ENCODE peak calls at places on chromosomes 12 and 14, in six cellular contexts. Y, U, Q, F, G and O are unnamed samples.

GRCh38 chr12:41512531-41512930 is 324.4 kb downstream of the PDZRN4 start:
- DNase-seq in Y (no peak), U (no peak), Q (no peak), F (no peak), G (no peak), O (peak)

GRCh38 chr14:105092912-105093425 is 27.7 kb upstream of the GPR132 start:
- DNase-seq in Y (no peak), U (peak), Q (peak), F (no peak), G (peak), O (peak)

GRCh38 chr12:105425263-105426174 is 95.0 kb downstream of the C12orf75 start:
- DNase-seq in Y (no peak), U (no peak), Q (peak), F (no peak), G (no peak), O (no peak)

GRCh38 chr14:100149789-100150611 is 9.4 kb downstream of the DEGS2 start:
- DNase-seq in Y (no peak), U (peak), Q (no peak), F (no peak), G (peak), O (no peak)

GRCh38 chr12:76085159-76085868 is 829 bp upstream of the NAP1L1 start:
- DNase-seq in Y (no peak), U (peak), Q (no peak), F (no peak), G (no peak), O (no peak)

GRCh38 chr12:15829949-15830348 is 40.8 kb upstream of the EPS8 start:
- DNase-seq in Y (no peak), U (no peak), Q (no peak), F (no peak), G (no peak), O (no peak)

GRCh38 chr12:8065991-8066594 is at the start of gene C3AR1:
- DNase-seq in Y (no peak), U (no peak), Q (no peak), F (no peak), G (no peak), O (no peak)

GRCh38 chr14:101584049-101584859 is 23.0 kb downstream of the DIO3 start:
- DNase-seq in Y (no peak), U (no peak), Q (no peak), F (peak), G (no peak), O (no peak)

GRCh38 chr12:77578471-77579262 is 252.0 kb upstream of the NAV3 start:
- DNase-seq in Y (no peak), U (no peak), Q (no peak), F (no peak), G (no peak), O (no peak)

GRCh38 chr12:89353823-89354629 is 1.7 kb upstream of the DUSP6 start:
- DNase-seq in Y (peak), U (peak), Q (peak), F (peak), G (peak), O (peak)

GRCh38 chr14:49220492-49220891 is 365.7 kb downstream of the RPS29 start:
- DNase-seq in Y (no peak), U (no peak), Q (no peak), F (no peak), G (no peak), O (no peak)

DNA sequence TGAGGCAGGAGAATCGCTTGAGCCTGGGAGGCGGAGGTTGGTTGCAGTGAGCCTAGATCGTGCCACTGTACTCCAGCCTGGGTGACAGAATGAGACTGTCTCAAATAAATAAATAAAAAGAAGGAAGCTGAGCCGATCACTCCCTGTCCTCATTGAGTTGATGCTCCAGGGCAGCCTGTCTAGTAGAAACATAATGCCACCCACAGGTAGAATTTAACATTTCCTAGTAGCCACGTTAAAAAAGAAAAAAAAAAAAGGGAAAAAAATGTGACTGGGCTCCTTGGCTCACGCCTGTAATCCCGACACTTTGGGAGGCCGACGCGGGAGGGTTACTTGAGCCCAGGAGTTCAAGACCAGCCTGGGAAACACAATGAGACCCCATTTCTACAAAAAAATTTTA is 135.7 kb downstream of the SCARB1 start:
- DNase-seq in Y (no peak), U (no peak), Q (no peak), F (no peak), G (no peak), O (no peak)
- TF ChIP-seq CTCF in Y (no peak), U (no peak), Q (peak), F (no peak), G (no peak), O (no peak)

GRCh38 chr14:64844272-64844671 is 35.4 kb downstream of the SPTB start:
- DNase-seq in Y (no peak), U (no peak), Q (no peak), F (no peak), G (no peak), O (no peak)

GRCh38 chr14:64844993-64845536 is 34.6 kb downstream of the SPTB start:
- DNase-seq in Y (no peak), U (no peak), Q (no peak), F (no peak), G (no peak), O (no peak)

GRCh38 chr14:64841121-64841611 is 38.5 kb downstream of the SPTB start:
- DNase-seq in Y (no peak), U (no peak), Q (no peak), F (no peak), G (no peak), O (peak)

GRCh38 chr14:64838656-64839055 is 41.1 kb downstream of the SPTB start:
- DNase-seq in Y (no peak), U (peak), Q (no peak), F (no peak), G (no peak), O (no peak)

GRCh38 chr14:64841772-64842490 is 37.8 kb downstream of the SPTB start:
- DNase-seq in Y (no peak), U (no peak), Q (no peak), F (no peak), G (no peak), O (no peak)
- TF ChIP-seq CTCF in Y (no peak), U (no peak), Q (no peak), F (no peak), G (no peak), O (no peak)

GRCh38 chr14:66396165-66396564 is 90.0 kb upstream of the CCDC196 start:
- DNase-seq in Y (no peak), U (no peak), Q (no peak), F (no peak), G (no peak), O (no peak)

GRCh38 chr14:66398437-66398836 is 87.7 kb upstream of the CCDC196 start:
- DNase-seq in Y (no peak), U (no peak), Q (no peak), F (no peak), G (no peak), O (no peak)

GRCh38 chr14:66395300-66395699 is 90.9 kb upstream of the CCDC196 start:
- DNase-seq in Y (no peak), U (no peak), Q (no peak), F (no peak), G (no peak), O (no peak)
- TF ChIP-seq CTCF in Y (peak), U (no peak), Q (no peak), F (no peak), G (no peak), O (no peak)

GRCh38 chr14:75064205-75064567 is 362 bp upstream of the ACYP1 start:
- DNase-seq in Y (no peak), U (no peak), Q (no peak), F (no peak), G (no peak), O (no peak)

GRCh38 chr14:75063013-75063412 is 811 bp downstream of the ACYP1 start:
- DNase-seq in Y (no peak), U (no peak), Q (no peak), F (no peak), G (no peak), O (no peak)

GRCh38 chr14:75060420-75060819 is 3.4 kb downstream of the ACYP1 start:
- DNase-seq in Y (no peak), U (no peak), Q (no peak), F (no peak), G (no peak), O (no peak)

GRCh38 chr14:75067212-75067611 is 2.2 kb upstream of the ZC2HC1C start:
- DNase-seq in Y (no peak), U (no peak), Q (no peak), F (no peak), G (no peak), O (no peak)

DNA sequence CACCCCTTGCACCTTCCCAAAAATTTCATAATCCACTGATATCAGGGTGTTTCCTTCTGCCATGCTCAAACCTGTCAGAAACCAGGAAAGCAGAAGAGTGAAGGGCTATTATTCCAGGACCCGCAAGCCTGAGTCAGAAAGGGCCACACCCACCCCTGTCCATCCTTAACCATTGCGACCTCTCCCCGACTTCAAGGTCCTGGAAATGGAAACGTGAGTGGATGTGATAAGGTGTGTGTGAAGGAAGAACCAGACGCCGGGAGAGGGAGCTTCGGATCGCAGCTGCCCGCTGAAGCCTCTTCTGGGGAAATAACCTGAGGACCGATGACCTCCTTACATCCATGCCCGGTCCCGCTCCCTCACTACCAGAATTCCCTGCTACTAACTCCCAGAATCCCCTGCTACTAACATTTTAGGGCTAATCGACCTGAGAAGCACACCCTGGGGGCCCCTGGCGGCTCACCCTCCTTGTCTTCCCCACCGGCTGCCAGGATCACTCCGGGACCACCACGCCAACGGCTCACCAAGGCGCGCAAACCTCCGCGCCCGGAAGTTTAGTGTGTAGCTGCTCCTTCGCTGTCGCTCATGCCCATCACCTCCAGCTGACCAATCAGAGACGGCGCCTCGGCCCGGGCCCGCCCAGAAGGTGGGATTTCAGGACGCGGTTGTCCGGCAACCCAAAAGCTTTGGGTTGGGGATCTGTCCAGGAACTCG is at the start of gene ACYP1:
- DNase-seq in Y (peak), U (peak), Q (peak), F (peak), G (peak), O (peak)
- TF ChIP-seq CTCF in Y (no peak), U (no peak), Q (no peak), F (no peak), G (no peak), O (no peak)